ENCODE peak calls at places on chromosomes 5 and 9, in eight cellular contexts. P, K, L, D, X, E, W and Y are unnamed samples.

GRCh38 chr5:139658928-139659667 is 10.9 kb downstream of the CXXC5 start:
- DNase-seq in P (no peak), K (no peak), L (peak; percentile 83), D (no peak), X (peak; percentile 58), E (peak; percentile 70), W (no peak), Y (no peak)

GRCh38 chr5:147558826-147559225 is 49.0 kb upstream of the DPYSL3 start:
- DNase-seq in P (no peak), K (no peak), L (peak; percentile 69), D (no peak), X (peak; percentile 74), E (peak; percentile 79), W (no peak), Y (no peak)

GRCh38 chr5:18605186-18605585 is 970.9 kb downstream of the TAF11L14 start:
- DNase-seq in P (no peak), K (no peak), L (no peak), D (no peak), X (no peak), E (no peak), W (no peak), Y (no peak)

GRCh38 chr5:168693297-168693696 is 114.1 kb upstream of the PANK3 start:
- DNase-seq in P (no peak), K (no peak), L (no peak), D (no peak), X (no peak), E (no peak), W (no peak), Y (no peak)

GRCh38 chr5:62514510-62515119 is 64.0 kb upstream of the LRRC70 start:
- DNase-seq in P (no peak), K (no peak), L (no peak), D (no peak), X (no peak), E (no peak), W (no peak), Y (no peak)

GRCh38 chr5:143931389-143931984 is 119.5 kb downstream of the HMHB1 start:
- DNase-seq in P (no peak), K (no peak), L (no peak), D (no peak), X (no peak), E (no peak), W (no peak), Y (no peak)

GRCh38 chr5:61301820-61302563 is 30.1 kb upstream of the ZSWIM6 start:
- DNase-seq in P (peak; percentile 62), K (no peak), L (no peak), D (no peak), X (peak; percentile 36), E (peak; percentile 69), W (peak; percentile 81), Y (no peak)

GRCh38 chr5:136424835-136425694 is 59.7 kb upstream of the TRPC7 start:
- DNase-seq in P (peak; percentile 74), K (no peak), L (peak; percentile 81), D (peak; percentile 56), X (peak; percentile 88), E (peak; percentile 97), W (peak; percentile 77), Y (no peak)

GRCh38 chr9:9061599-9061998 is 1262.0 kb upstream of the DMAC1 start:
- DNase-seq in P (no peak), K (no peak), L (no peak), D (no peak), X (no peak), E (no peak), W (no peak), Y (no peak)

GRCh38 chr5:97355775-97356174 is 172.7 kb upstream of the RIOK2 start:
- DNase-seq in P (no peak), K (no peak), L (no peak), D (no peak), X (no peak), E (no peak), W (no peak), Y (no peak)

GRCh38 chr5:112921031-112921832 is 795 bp downstream of the REEP5 start:
- DNase-seq in P (peak; percentile 80), K (peak; percentile 12), L (peak; percentile 85), D (peak; percentile 65), X (peak; percentile 81), E (peak; percentile 82), W (peak; percentile 81), Y (peak; percentile 51)

GRCh38 chr9:28692012-28692411 is 1118.7 kb upstream of the C9orf72 start:
- DNase-seq in P (no peak), K (no peak), L (no peak), D (no peak), X (no peak), E (no peak), W (no peak), Y (no peak)

GRCh38 chr5:37838933-37839341 is 904 bp downstream of the GDNF start:
- DNase-seq in P (no peak), K (no peak), L (peak; percentile 31), D (no peak), X (no peak), E (peak; percentile 72), W (no peak), Y (no peak)

GRCh38 chr9:35448511-35448910 is 41.4 kb upstream of the RUSC2 start:
- DNase-seq in P (no peak), K (no peak), L (no peak), D (no peak), X (no peak), E (no peak), W (no peak), Y (no peak)

GRCh38 chr5:131720714-131721113 is 76.1 kb downstream of the FNIP1 start:
- DNase-seq in P (no peak), K (no peak), L (peak; percentile 14), D (no peak), X (no peak), E (no peak), W (no peak), Y (no peak)

GRCh38 chr5:138029944-138030343 is 2.9 kb downstream of the FAM13B start:
- DNase-seq in P (no peak), K (no peak), L (no peak), D (no peak), X (no peak), E (no peak), W (no peak), Y (no peak)

GRCh38 chr5:138032572-138033274 is at the start of gene FAM13B:
- DNase-seq in P (peak; percentile 91), K (peak; percentile 60), L (peak; percentile 82), D (peak; percentile 83), X (peak; percentile 86), E (peak; percentile 95), W (peak; percentile 89), Y (peak; percentile 75)

GRCh38 chr5:138033275-138033808 is 463 bp upstream of the FAM13B start:
- DNase-seq in P (no peak), K (peak; percentile 0), L (no peak), D (no peak), X (no peak), E (no peak), W (no peak), Y (no peak)

GRCh38 chr5:138032028-138032571 is 779 bp downstream of the FAM13B start:
- DNase-seq in P (no peak), K (no peak), L (peak; percentile 41), D (no peak), X (peak; percentile 68), E (no peak), W (peak; percentile 82), Y (peak; percentile 81)

DNA sequence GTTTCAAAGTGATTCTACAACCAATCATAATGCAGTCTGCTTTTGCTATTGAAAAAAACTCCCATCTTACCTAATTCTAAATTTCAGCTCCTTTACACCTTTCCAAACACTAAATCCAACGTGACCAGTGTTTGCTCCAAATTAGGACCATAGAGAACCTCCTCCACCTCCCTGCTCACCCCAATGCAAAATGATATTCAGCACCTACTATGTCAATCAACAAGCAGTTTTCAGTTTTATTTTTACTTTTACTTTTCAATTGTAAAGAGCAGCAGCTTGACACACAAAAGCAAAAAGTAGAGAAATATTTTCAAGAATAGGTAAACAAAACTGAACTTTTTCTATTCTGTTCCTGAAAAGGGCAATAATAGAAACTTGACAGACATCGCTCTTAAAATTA is 3.4 kb downstream of the FAM13B start:
- DNase-seq in P (no peak), K (no peak), L (no peak), D (no peak), X (no peak), E (no peak), W (no peak), Y (no peak)
- H3K4me1 ChIP-seq in P (no peaks in the 10 kb centered on the region), K (peaks cover 77% of the 10 kb centered on the region), L (peaks cover 12% of the 10 kb centered on the region), D (peaks cover 32% of the 10 kb centered on the region), X (peaks cover 12% of the 10 kb centered on the region), E (peaks cover 2% of the 10 kb centered on the region), W (no peaks in the 10 kb centered on the region), Y (peaks cover 74% of the 10 kb centered on the region)

DNA sequence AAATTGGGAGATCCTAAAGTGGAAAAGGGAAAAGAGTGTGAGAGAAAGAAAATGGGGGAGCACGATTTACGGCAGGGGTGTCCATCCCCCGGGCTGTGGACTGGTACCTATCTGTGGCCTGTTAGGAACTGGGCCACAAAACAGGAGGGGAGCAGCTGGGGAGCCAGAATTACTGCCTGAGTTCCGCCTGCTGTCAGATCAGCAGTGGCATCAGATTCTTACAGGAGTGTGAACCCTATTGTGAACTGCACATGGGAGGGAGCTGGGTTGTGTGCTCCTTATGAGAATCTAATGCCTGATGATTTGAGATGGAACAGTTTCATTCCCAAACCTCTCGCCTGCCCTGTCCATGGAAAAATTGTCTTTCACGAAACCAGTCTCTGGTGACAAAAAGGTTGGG is 108.3 kb upstream of the ADAMTSL1 start:
- DNase-seq in P (no peak), K (no peak), L (no peak), D (no peak), X (no peak), E (no peak), W (no peak), Y (no peak)
- H3K27ac ChIP-seq in P (no peak overlapping the region), K (no peak overlapping the region), L (no peak overlapping the region), D (no peak overlapping the region), X (no peak overlapping the region), E (no peak overlapping the region), W (no peak overlapping the region), Y (no peak overlapping the region)

DNA sequence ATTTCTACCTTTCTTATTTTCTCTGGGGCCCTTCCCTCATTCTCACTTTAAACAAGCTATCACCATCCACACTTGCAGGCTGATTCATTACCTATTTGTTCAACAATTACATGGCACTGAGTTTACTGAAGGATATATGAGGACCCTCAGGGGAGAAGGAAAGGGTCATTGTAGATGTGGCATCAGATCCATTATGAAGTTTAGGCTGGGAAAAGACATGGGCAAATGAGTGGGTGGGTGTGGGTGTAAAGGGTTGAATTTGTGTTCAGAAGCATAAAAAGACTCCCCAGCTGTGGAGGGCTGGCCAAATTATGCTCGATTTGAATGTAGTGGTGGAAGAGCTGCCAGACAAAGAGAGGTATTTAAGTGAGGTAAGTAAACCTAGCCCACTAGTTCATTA is 55.9 kb upstream of the MTAP start:
- DNase-seq in P (no peak), K (no peak), L (peak; percentile 3), D (no peak), X (no peak), E (no peak), W (no peak), Y (no peak)
- H3K27me3 ChIP-seq in P (no peaks in the 10 kb centered on the region), K (no peaks in the 10 kb centered on the region), L (no peaks in the 10 kb centered on the region), D (no peaks in the 10 kb centered on the region), X (peaks cover 100% of the 10 kb centered on the region), E (peaks cover 100% of the 10 kb centered on the region), W (no peaks in the 10 kb centered on the region), Y (peaks cover 7% of the 10 kb centered on the region)

DNA sequence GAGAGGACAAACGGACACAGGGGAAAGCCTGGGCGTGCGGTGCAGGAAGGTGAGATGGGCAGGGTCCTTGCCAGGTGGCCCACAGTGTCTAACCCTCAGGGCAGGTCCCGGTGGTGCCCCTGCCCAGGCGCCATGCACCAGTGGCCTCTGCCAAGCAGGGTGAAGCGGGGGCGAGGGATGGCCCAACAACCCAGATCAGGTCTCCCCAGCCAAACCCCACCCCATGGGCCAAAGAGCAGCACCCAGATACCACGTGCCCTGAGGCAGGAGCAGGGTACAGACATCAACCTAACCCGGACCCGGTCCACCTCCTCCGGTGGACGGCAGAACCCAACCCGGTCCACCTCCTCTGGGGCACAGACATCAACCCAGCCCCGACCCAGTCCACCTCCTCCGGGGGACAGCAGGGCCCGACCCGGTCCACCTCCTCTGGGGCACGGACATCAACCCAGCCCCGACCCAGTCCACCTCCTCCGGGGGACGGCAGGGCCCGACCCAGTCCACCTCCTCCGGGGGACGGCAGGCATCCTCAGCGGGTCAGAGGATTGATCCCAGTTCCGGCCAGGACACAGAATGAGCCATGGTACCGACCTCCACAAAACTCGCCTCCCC is 12.8 kb downstream of the SLC12A7 start:
- DNase-seq in P (peak; percentile 62), K (no peak), L (no peak), D (no peak), X (no peak), E (no peak), W (peak; percentile 96), Y (no peak)
- H3K4me1 ChIP-seq in P (peaks cover 5% of the 10 kb centered on the region), K (peaks cover 69% of the 10 kb centered on the region), L (peaks cover 16% of the 10 kb centered on the region), D (peaks cover 14% of the 10 kb centered on the region), X (peaks cover 51% of the 10 kb centered on the region), E (peaks cover 24% of the 10 kb centered on the region), W (no peaks in the 10 kb centered on the region), Y (peaks cover 42% of the 10 kb centered on the region)